ENCODE peak calls at places on chromosomes 2 and 18, in seven cellular contexts. F is transverse colon, N is stomach, C is gastrocnemius medialis, V is ovary, L is prostate gland, U is spleen. G is an unnamed sample.
A peak's percentile ranks its signal among the peaks of the same experiment; 100 is the strongest.

GRCh38 chr2:20431772-20432171 is 15.1 kb upstream of the RHOB start:
- DNase-seq in F (no peak), N (no peak), C (no peak), V (no peak), L (no peak), U (no peak), G (no peak)

GRCh38 chr2:46239847-46240181 is 57.4 kb upstream of the EPAS1 start:
- DNase-seq in F (no peak), N (no peak), C (no peak), V (no peak), L (no peak), U (peak; percentile 70), G (no peak)

GRCh38 chr2:72991439-72991725 is 74.1 kb downstream of the EMX1 start:
- DNase-seq in F (peak; percentile 2), N (peak; percentile 19), C (no peak), V (no peak), L (no peak), U (peak; percentile 59), G (no peak)

GRCh38 chr2:56624181-56624580 is 440.4 kb downstream of the CCDC85A start:
- DNase-seq in F (no peak), N (no peak), C (no peak), V (no peak), L (no peak), U (no peak), G (no peak)

GRCh38 chr2:68251855-68252406 is 401 bp downstream of the PPP3R1 start:
- DNase-seq in F (peak; percentile 29), N (peak; percentile 28), C (no peak), V (peak; percentile 74), L (peak; percentile 6), U (peak; percentile 91), G (peak; percentile 67)

GRCh38 chr2:42493468-42493884 is 306 bp downstream of the KCNG3 start:
- DNase-seq in F (no peak), N (no peak), C (no peak), V (no peak), L (no peak), U (peak; percentile 71), G (no peak)

GRCh38 chr2:178484245-178485041 is 4.2 kb downstream of the PLEKHA3 start:
- DNase-seq in F (no peak), N (peak; percentile 71), C (no peak), V (no peak), L (no peak), U (no peak), G (peak; percentile 18)

GRCh38 chr2:231644426-231644825 is 51.8 kb downstream of the TEX44 start:
- DNase-seq in F (no peak), N (peak; percentile 57), C (no peak), V (no peak), L (no peak), U (no peak), G (no peak)

GRCh38 chr2:176106636-176107539 is at the start of gene HOXD11:
- DNase-seq in F (peak; percentile 66), N (no peak), C (no peak), V (no peak), L (peak; percentile 81), U (no peak), G (peak; percentile 37)

GRCh38 chr2:127217470-127218325 is 2.4 kb downstream of the CYP27C1 start:
- DNase-seq in F (no peak), N (no peak), C (no peak), V (no peak), L (no peak), U (no peak), G (no peak)

GRCh38 chr2:24559714-24560113 is 68.7 kb downstream of the NCOA1 start:
- DNase-seq in F (no peak), N (no peak), C (no peak), V (no peak), L (no peak), U (no peak), G (no peak)

GRCh38 chr2:58239243-58239642 is 1.9 kb downstream of the FANCL start:
- DNase-seq in F (no peak), N (no peak), C (no peak), V (no peak), L (no peak), U (no peak), G (no peak)

GRCh38 chr2:58240595-58240937 is 559 bp downstream of the FANCL start:
- DNase-seq in F (no peak), N (no peak), C (no peak), V (no peak), L (no peak), U (no peak), G (no peak)

GRCh38 chr2:58237741-58238140 is 3.4 kb downstream of the FANCL start:
- DNase-seq in F (no peak), N (no peak), C (no peak), V (no peak), L (no peak), U (no peak), G (peak; percentile 3)

GRCh38 chr2:58235988-58236387 is 5.1 kb downstream of the FANCL start:
- DNase-seq in F (no peak), N (no peak), C (no peak), V (no peak), L (no peak), U (no peak), G (peak; percentile 4)

DNA sequence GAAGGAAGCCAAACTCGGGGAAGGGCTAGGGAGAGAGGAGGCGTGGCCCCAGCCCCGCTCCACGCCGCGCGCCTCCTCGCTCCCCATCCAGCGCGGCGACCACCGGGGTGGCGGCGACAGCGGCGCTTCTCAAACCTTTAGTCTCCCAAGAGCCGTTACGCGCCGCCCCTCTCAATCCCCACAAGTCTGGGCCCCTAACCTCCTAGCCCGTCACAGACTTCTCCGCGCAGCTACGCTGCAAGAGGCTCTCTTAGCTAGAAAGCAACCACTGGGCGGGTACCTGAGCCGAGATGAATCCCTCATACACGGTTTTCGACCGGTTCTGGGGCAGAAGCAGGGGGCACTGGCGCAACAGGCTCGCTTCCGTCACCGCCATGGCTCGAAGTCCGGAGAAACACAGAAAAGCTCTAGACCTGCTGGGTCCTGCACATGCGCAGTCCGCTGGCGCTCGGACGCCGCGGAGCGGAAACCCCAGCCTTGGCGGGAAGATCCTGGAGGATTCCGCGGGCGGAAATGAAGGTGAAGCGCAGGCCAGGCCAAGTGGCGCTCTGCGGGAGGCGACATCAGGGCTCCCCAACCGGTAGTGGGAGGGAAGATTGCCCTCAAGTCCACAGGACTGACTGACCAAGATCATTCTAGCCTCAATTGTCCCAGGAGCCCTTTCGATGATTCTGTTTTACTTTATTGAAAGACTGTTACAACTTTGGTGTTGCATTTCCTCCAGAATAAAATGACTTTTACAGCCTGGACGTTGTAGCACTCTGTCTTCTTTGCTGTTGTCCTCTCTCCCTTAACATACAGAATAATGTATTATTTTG is at the start of gene FANCL:
- DNase-seq in F (peak; percentile 93), N (peak; percentile 92), C (peak; percentile 55), V (peak; percentile 95), L (peak; percentile 86), U (peak; percentile 93), G (peak; percentile 84)
- TF ChIP-seq POLR2A in F (peak; percentile 58), N (no peak), C (no peak), V (peak; percentile 58), L (peak; percentile 46), U (no peak), G (peak; percentile 77)

GRCh38 chr18:12327510-12328178 is 19.6 kb downstream of the TUBB6 start:
- DNase-seq in F (peak; percentile 81), N (peak; percentile 78), C (peak; percentile 26), V (peak; percentile 76), L (peak; percentile 31), U (peak; percentile 90), G (peak; percentile 94)

GRCh38 chr18:12324991-12325725 is 17.1 kb downstream of the TUBB6 start:
- DNase-seq in F (no peak), N (no peak), C (no peak), V (no peak), L (no peak), U (no peak), G (no peak)

GRCh38 chr18:12328179-12328823 is 20.3 kb downstream of the TUBB6 start:
- DNase-seq in F (no peak), N (no peak), C (no peak), V (no peak), L (no peak), U (no peak), G (no peak)

GRCh38 chr18:12326711-12327460 is 18.8 kb downstream of the TUBB6 start:
- DNase-seq in F (no peak), N (no peak), C (no peak), V (no peak), L (no peak), U (no peak), G (no peak)

DNA sequence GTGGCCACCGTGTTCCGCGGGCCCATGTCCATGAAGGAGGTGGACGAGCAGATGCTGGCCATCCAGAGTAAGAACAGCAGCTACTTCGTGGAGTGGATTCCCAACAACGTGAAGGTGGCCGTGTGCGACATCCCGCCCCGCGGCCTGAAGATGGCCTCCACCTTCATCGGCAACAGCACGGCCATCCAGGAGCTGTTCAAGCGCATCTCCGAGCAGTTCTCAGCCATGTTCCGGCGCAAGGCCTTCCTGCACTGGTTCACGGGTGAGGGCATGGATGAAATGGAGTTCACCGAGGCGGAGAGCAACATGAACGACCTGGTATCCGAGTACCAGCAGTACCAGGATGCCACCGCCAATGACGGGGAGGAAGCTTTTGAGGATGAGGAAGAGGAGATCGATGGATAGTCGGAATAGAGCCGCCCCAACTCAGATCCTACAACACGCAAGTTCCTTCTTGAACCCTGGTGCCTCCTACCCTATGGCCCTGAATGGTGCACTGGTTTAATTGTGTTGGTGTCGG is 17.7 kb downstream of the TUBB6 start:
- DNase-seq in F (no peak), N (no peak), C (no peak), V (no peak), L (no peak), U (no peak), G (no peak)
- TF ChIP-seq POLR2A in F (no peak), N (no peak), C (no peak), V (no peak), L (no peak), U (no peak), G (no peak)

DNA sequence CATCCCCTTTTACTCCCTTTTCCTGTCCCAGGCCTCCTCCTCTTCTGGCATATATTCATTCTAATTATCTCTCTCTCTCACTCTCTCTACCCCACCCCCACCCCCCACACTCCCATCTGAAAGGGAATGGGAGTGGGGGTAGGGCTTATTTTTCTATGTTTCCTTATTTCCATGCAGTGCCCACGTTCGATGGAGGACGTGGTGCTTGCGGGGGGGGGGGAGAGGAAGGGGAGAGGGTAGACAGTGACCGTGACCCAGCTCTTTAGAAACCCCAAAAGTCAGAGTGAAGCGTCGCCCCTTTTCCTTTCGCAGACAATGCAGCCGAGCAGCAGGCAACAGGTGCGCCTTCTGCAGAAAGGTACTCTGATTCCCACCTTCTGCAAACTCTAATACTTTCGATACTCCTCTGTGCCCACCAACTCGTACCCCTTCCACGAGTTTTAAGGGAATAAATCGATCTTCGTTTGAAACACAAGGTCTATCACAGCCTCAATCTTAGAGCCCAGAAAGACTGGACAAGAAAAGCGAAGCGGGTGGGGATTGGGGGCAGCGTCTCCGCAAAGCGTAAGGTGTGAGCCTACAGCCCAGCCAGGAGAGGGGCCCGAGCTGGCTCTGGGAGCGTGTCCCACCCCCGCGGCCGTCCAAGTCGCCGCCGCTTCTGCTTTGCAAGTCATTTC is 891 bp upstream of the NR4A2 start:
- DNase-seq in F (no peak), N (no peak), C (no peak), V (no peak), L (no peak), U (no peak), G (peak; percentile 82)
- TF ChIP-seq POLR2A in F (no peak), N (no peak), C (no peak), V (no peak), L (no peak), U (no peak), G (no peak)

DNA sequence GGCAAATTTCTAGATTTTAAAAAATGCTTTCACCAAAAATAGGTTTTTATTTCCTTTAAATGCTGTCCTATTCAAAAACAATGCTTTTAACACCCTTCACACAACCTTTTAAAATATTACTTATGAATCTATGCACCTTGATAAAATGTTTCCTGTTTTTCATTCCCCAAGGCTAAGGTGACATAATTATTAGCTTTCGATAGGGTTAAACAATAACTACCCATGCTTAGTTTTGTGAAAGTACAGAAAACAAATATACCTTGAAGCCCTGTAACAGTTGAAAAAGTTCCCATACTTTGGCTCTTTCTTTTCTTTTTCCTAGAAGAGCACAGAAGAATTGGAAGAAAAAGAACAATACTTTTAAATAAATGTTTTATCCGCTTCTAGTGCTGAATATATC is 54.9 kb upstream of the ITPRID2 start:
- DNase-seq in F (no peak), N (no peak), C (no peak), V (no peak), L (no peak), U (no peak), G (no peak)
- TF ChIP-seq POLR2A in F (no peak), N (no peak), C (no peak), V (no peak), L (no peak), U (no peak), G (no peak)

G was measured in erythroblast.